ENCODE peak calls at places on chromosomes 2 and 18, in five cellular contexts. F, L, I, Z and H are unnamed samples. For H3K4me1, the result is how much of the 10 kb centered on the place peaks cover.

GRCh38 chr2:8481463-8482009 is 200.3 kb upstream of the ID2 start:
- DNase-seq in Z (no peak), I (no peak), L (no peak), F (no peak), H (no peak)

GRCh38 chr2:176136375-176137248 is 7.1 kb downstream of the HOXD8 start:
- DNase-seq in F (no peak), L (no peak), Z (no peak), I (peak), H (peak)

GRCh38 chr18:74251297-74252031 is 40.3 kb downstream of the CYB5A start:
- DNase-seq in Z (no peak), I (no peak), L (no peak), F (no peak), H (peak)

GRCh38 chr18:10488022-10488421 is 33.6 kb downstream of the APCDD1 start:
- DNase-seq in Z (no peak), I (no peak), L (no peak), F (no peak), H (no peak)

GRCh38 chr2:118363604-118364003 is 275.3 kb downstream of the INSIG2 start:
- DNase-seq in Z (no peak), L (no peak), F (no peak), I (no peak), H (no peak)

GRCh38 chr18:35604369-35604768 is 22.8 kb downstream of the GALNT1 start:
- DNase-seq in Z (no peak), F (no peak), L (no peak), I (no peak), H (no peak)

GRCh38 chr2:53252115-53252514 is 515.5 kb upstream of the CHAC2 start:
- DNase-seq in L (no peak), F (no peak), I (no peak), Z (no peak), H (peak)

GRCh38 chr2:231212329-231212845 is 14.0 kb downstream of the ARMC9 start:
- DNase-seq in Z (no peak), L (no peak), I (no peak), F (no peak), H (no peak)

GRCh38 chr2:28152585-28153284 is 239.9 kb upstream of the FOSL2 start:
- DNase-seq in F (no peak), L (no peak), I (no peak), Z (no peak), H (no peak)

GRCh38 chr2:74010087-74010541 is 25.4 kb downstream of the TET3 start:
- DNase-seq in I (no peak), F (no peak), Z (peak), L (peak), H (no peak)

DNA sequence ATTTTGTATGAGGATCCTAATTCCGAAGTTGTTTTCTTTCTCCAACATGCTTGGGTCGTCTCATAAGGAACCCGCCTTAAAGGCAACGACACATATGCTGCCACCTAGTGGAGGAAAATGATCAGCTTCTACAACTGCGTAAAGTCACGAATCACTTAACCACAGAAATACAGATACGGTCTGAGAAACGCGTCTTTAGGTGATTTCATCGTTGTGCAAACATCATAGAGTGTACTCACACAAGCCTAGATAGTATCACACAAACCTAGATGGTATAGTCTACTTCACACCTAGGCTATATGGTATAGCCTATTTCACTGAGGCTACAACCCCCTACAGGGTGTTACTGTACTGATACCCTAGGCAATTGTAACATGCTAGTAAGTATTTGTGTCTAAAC is 13.1 kb downstream of the GNLY start:
- DNase-seq in Z (peak), F (peak), I (peak), L (peak), H (peak)
- H3K4me1 ChIP-seq in Z (under half), F (under half), I (under half), L (under half), H (under half)

GRCh38 chr2:151379191-151379590 is 21.8 kb downstream of the TNFAIP6 start:
- DNase-seq in F (no peak), L (no peak), I (no peak), Z (no peak), H (no peak)
- TF ChIP-seq POLR2AphosphoS5 in F (no peak), L (no peak), I (no peak), Z (no peak), H (no peak)

DNA sequence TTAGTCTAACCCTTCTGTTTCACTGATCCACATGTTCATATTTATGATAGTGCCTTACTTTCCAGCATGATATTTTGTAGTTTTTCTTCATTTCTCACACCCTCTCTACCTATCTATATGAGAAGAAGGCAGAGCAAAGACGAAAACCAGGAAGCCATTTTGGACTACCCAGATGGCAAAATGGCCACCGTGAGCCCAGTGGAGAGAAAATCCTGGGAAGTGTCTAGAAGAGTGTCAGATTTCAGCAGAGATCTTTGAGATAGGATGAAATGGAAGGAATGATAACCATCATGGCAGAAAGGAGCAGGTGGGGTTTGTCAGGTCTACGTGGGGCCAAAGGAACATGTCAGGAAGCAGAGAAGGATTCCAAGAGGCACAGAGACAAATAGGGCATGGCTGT is 84.0 kb upstream of the MYCN start:
- DNase-seq in L (no peak), F (no peak), I (no peak), Z (no peak), H (no peak)
- H3K4me1 ChIP-seq in L (under half), F (under half), I (under half), Z (under half), H (under half)

GRCh38 chr18:59699061-59699460 is 1.8 kb upstream of the CCBE1 start:
- DNase-seq in Z (no peak), I (no peak), F (no peak), L (no peak), H (no peak)

GRCh38 chr18:59699750-59700534 is 2.7 kb upstream of the CCBE1 start:
- DNase-seq in I (no peak), L (no peak), Z (no peak), F (no peak), H (peak)

GRCh38 chr18:59696311-59697235 is 650 bp downstream of the CCBE1 start:
- DNase-seq in L (no peak), Z (no peak), F (no peak), I (peak), H (peak)

GRCh38 chr18:59695551-59695950 is 1.7 kb downstream of the CCBE1 start:
- DNase-seq in L (no peak), Z (no peak), I (no peak), F (no peak), H (no peak)

DNA sequence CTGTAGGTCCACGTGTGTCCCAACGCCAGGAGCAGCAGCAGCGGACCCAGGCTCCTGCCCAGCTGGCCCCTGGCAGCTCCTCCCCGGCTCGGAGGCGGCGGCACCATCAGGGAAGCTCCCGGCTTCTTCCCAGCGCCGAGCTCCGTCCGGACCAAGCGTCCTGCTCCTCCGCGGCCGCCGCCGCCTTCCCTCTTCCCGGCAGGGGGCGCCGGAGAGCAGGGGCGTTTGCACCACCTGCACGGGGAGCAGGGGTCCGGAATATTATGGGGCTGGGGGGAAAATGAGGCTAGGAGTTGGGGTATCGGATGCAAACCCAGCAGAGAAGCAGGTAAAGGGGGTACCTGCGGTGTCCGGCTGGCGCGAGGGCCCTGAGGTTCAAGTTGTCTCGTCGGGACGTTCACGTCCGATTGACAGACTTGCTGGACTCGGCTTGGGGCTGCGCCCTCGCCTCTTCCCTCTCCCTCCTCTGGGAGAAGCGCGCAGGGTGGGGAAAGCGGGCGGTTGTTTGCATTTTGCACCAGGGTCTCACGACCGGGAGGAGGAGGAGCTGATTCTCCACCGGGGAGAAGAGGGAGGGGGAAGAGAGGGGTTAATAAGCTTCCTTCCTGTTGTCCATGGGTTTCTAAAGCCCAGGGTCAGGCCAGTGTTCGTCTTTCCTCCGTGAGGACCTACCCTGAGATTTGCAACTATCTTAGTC is at the start of gene CCBE1:
- DNase-seq in I (peak), F (peak), L (no peak), Z (peak), H (peak)
- TF ChIP-seq POLR2AphosphoS5 in I (no peak), F (no peak), L (no peak), Z (no peak), H (no peak)

GRCh38 chr2:42028571-42029148 is 19.2 kb upstream of the PKDCC start:
- DNase-seq in L (no peak), F (no peak), I (no peak), Z (no peak), H (no peak)
- H3K4me1 ChIP-seq in L (under half), F (under half), I (under half), Z (under half), H (half or more)

GRCh38 chr2:23512778-23513177 is 127.8 kb downstream of the KLHL29 start:
- DNase-seq in Z (no peak), L (no peak), F (no peak), I (no peak), H (no peak)
- TF ChIP-seq POLR2AphosphoS5 in Z (no peak), L (no peak), F (no peak), I (no peak), H (no peak)

DNA sequence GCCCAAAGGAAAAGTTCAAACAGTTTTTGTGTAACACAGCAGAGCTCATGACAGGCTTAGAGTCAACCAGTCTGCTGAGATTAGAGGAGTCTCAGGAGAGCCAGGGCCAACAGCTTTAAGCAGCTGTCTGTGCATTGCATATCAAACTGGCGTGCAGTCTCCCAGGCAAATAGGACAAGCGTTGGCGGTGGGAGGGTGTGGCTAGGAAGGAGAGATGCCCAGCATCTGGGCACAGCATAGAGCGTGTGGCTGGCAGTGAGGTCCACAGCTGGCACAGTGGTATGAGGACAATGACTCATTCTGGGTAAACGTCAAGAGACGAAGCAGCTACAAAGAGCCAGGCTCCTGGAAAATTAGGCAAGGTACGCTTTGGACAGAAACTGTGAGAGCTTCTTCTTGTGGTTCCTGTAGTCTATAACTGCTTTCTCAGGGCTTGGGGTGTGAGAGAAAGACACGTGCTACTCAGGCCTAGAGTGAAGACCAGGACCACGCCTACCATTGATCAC is 14.8 kb downstream of the ZAP70 start:
- DNase-seq in I (no peak), Z (no peak), L (peak), F (no peak), H (no peak)
- H3K4me1 ChIP-seq in I (under half), Z (under half), L (under half), F (under half), H (under half)

GRCh38 chr2:145156199-145156598 is 636.3 kb upstream of the ZEB2 start:
- DNase-seq in L (no peak), Z (no peak), I (no peak), F (no peak), H (no peak)

GRCh38 chr2:145157626-145158025 is 637.7 kb upstream of the ZEB2 start:
- DNase-seq in Z (no peak), L (no peak), I (no peak), F (no peak), H (no peak)

GRCh38 chr2:145160855-145161254 is 640.9 kb upstream of the ZEB2 start:
- DNase-seq in L (no peak), Z (no peak), F (no peak), I (no peak), H (no peak)

GRCh38 chr2:145159676-145160075 is 639.8 kb upstream of the ZEB2 start:
- DNase-seq in F (no peak), I (no peak), L (no peak), Z (no peak), H (no peak)

GRCh38 chr2:145158051-145158586 is 638.2 kb upstream of the ZEB2 start:
- DNase-seq in F (no peak), Z (no peak), L (no peak), I (peak), H (no peak)
- TF ChIP-seq POLR2AphosphoS5 in F (no peak), Z (no peak), L (no peak), I (peak), H (no peak)